ENCODE peak calls at places on chromosomes 16 and 17, in four cellular contexts. One of them, this sample, is unnamed.

GRCh38 chr17:19747159-19747719 is 859 bp downstream of the ALDH3A1 start:
- DNase-seq in hypothalamus: no peak
- DNase-seq in KBM-7: no peak
- DNase-seq in RPMI7951: no peak
- DNase-seq in this sample: no peak

GRCh38 chr16:51402239-51402638 is 251.2 kb upstream of the SALL1 start:
- DNase-seq in hypothalamus: no peak
- DNase-seq in KBM-7: no peak
- DNase-seq in RPMI7951: no peak
- DNase-seq in this sample: no peak

GRCh38 chr17:76271669-76272540 is 6.8 kb downstream of the UBALD2 start:
- DNase-seq in hypothalamus: no peak
- DNase-seq in KBM-7: no peak
- DNase-seq in RPMI7951: no peak
- DNase-seq in this sample: no peak

GRCh38 chr16:75260856-75261589 is 9.6 kb upstream of the BCAR1 start:
- DNase-seq in hypothalamus: no peak
- DNase-seq in KBM-7: no peak
- DNase-seq in RPMI7951: no peak
- DNase-seq in this sample: no peak

GRCh38 chr16:10787304-10787703 is 31.3 kb downstream of the TVP23A start:
- DNase-seq in hypothalamus: no peak
- DNase-seq in KBM-7: no peak
- DNase-seq in RPMI7951: peak; percentile 14
- DNase-seq in this sample: no peak

GRCh38 chr16:11360581-11360980 is 15.3 kb downstream of the RMI2 start:
- DNase-seq in hypothalamus: no peak
- DNase-seq in KBM-7: no peak
- DNase-seq in RPMI7951: peak; percentile 68
- DNase-seq in this sample: no peak

GRCh38 chr17:77599699-77600098 is 358.8 kb upstream of the TNRC6C start:
- DNase-seq in hypothalamus: no peak
- DNase-seq in KBM-7: no peak
- DNase-seq in RPMI7951: no peak
- DNase-seq in this sample: no peak

GRCh38 chr16:11737678-11738077 is 5.0 kb downstream of the TXNDC11 start:
- DNase-seq in hypothalamus: no peak
- DNase-seq in KBM-7: peak; percentile 56
- DNase-seq in RPMI7951: no peak
- DNase-seq in this sample: no peak

GRCh38 chr16:56145369-56145768 is 45.9 kb upstream of the GNAO1 start:
- DNase-seq in hypothalamus: no peak
- DNase-seq in KBM-7: no peak
- DNase-seq in RPMI7951: no peak
- DNase-seq in this sample: no peak

GRCh38 chr16:88815901-88816589 is 4.3 kb upstream of the APRT start:
- DNase-seq in hypothalamus: no peak
- DNase-seq in KBM-7: peak; percentile 68
- DNase-seq in RPMI7951: no peak
- DNase-seq in this sample: no peak

GRCh38 chr17:71392715-71393567 is 727.9 kb upstream of the SOX9 start:
- DNase-seq in hypothalamus: no peak
- DNase-seq in KBM-7: no peak
- DNase-seq in RPMI7951: no peak
- DNase-seq in this sample: no peak

GRCh38 chr17:43467981-43468541 is 15.7 kb upstream of the DHX8 start:
- DNase-seq in hypothalamus: no peak
- DNase-seq in KBM-7: no peak
- DNase-seq in RPMI7951: peak; percentile 80
- DNase-seq in this sample: no peak

GRCh38 chr17:73088561-73088960 is 3.9 kb downstream of the SLC39A11 start:
- DNase-seq in hypothalamus: no peak
- DNase-seq in KBM-7: no peak
- DNase-seq in RPMI7951: no peak
- DNase-seq in this sample: no peak

GRCh38 chr17:74361613-74362391 is at the start of gene BTBD17:
- DNase-seq in hypothalamus: no peak
- DNase-seq in KBM-7: no peak
- DNase-seq in RPMI7951: no peak
- DNase-seq in this sample: no peak

GRCh38 chr16:4385066-4385788 is 13.6 kb downstream of the VASN start:
- DNase-seq in hypothalamus: no peak
- DNase-seq in KBM-7: no peak
- DNase-seq in RPMI7951: no peak
- DNase-seq in this sample: no peak

GRCh38 chr16:78462261-78463208 is 363.1 kb downstream of the WWOX start:
- DNase-seq in hypothalamus: no peak
- DNase-seq in KBM-7: no peak
- DNase-seq in RPMI7951: no peak
- DNase-seq in this sample: no peak

GRCh38 chr17:49996495-49997255 is 1.7 kb upstream of the DLX3 start:
- DNase-seq in hypothalamus: peak; percentile 4
- DNase-seq in KBM-7: peak; percentile 69
- DNase-seq in RPMI7951: peak; percentile 18
- DNase-seq in this sample: no peak